ENCODE peak calls at places on chromosomes 3 and 15, in four cellular contexts. One of them, this sample, is unnamed.

GRCh38 chr3:89300519-89300918 is 193.1 kb downstream of the EPHA3 start:
- DNase-seq in neural progenitor cell: no peak
- DNase-seq in mammary epithelial cell: peak
- DNase-seq in GM23338: no peak
- DNase-seq in this sample: peak

GRCh38 chr3:195197764-195198423 is 73.1 kb downstream of the XXYLT1 start:
- DNase-seq in mammary epithelial cell: peak
- DNase-seq in GM23338: no peak
- DNase-seq in neural progenitor cell: no peak
- DNase-seq in this sample: peak

GRCh38 chr3:101676765-101677435 is at the start of gene ZBTB11:
- DNase-seq in GM23338: peak
- DNase-seq in mammary epithelial cell: peak
- DNase-seq in neural progenitor cell: peak
- DNase-seq in this sample: peak

GRCh38 chr3:162134571-162134970 is 638.0 kb downstream of the OTOL1 start:
- DNase-seq in mammary epithelial cell: no peak
- DNase-seq in GM23338: no peak
- DNase-seq in neural progenitor cell: no peak
- DNase-seq in this sample: peak

GRCh38 chr3:150635526-150635925 is 32.4 kb downstream of the SELENOT start:
- DNase-seq in GM23338: peak
- DNase-seq in neural progenitor cell: peak
- DNase-seq in mammary epithelial cell: no peak
- DNase-seq in this sample: no peak

GRCh38 chr3:66572938-66573710 is 72.3 kb upstream of the LRIG1 start:
- DNase-seq in mammary epithelial cell: no peak
- DNase-seq in neural progenitor cell: peak
- DNase-seq in GM23338: peak
- DNase-seq in this sample: no peak

GRCh38 chr15:33089878-33090757 is 104.4 kb downstream of the FMN1 start:
- DNase-seq in GM23338: no peak
- DNase-seq in mammary epithelial cell: peak
- DNase-seq in neural progenitor cell: no peak
- DNase-seq in this sample: peak

GRCh38 chr3:98962189-98962930 is 60.9 kb upstream of the DCBLD2 start:
- DNase-seq in mammary epithelial cell: peak
- DNase-seq in GM23338: no peak
- DNase-seq in neural progenitor cell: no peak
- DNase-seq in this sample: peak

GRCh38 chr3:9820944-9821343 is 10.9 kb downstream of the TTLL3 start:
- DNase-seq in GM23338: peak
- DNase-seq in neural progenitor cell: peak
- DNase-seq in mammary epithelial cell: no peak
- DNase-seq in this sample: peak

GRCh38 chr3:157335677-157336076 is 101.0 kb upstream of the PTX3 start:
- DNase-seq in neural progenitor cell: peak
- DNase-seq in GM23338: peak
- DNase-seq in mammary epithelial cell: no peak
- DNase-seq in this sample: peak

GRCh38 chr3:198022604-198023003 is 62.6 kb downstream of the LMLN start:
- DNase-seq in mammary epithelial cell: no peak
- DNase-seq in neural progenitor cell: no peak
- DNase-seq in GM23338: no peak
- DNase-seq in this sample: no peak

GRCh38 chr3:107796786-107797185 is 274.0 kb downstream of the BBX start:
- DNase-seq in GM23338: no peak
- DNase-seq in mammary epithelial cell: peak
- DNase-seq in neural progenitor cell: no peak
- DNase-seq in this sample: peak

GRCh38 chr3:134898315-134898714 is 103.3 kb downstream of the EPHB1 start:
- DNase-seq in GM23338: no peak
- DNase-seq in mammary epithelial cell: no peak
- DNase-seq in neural progenitor cell: no peak
- DNase-seq in this sample: no peak

GRCh38 chr3:71050521-71051258 is 532.8 kb downstream of the FOXP1 start:
- DNase-seq in GM23338: no peak
- DNase-seq in neural progenitor cell: no peak
- DNase-seq in mammary epithelial cell: peak
- DNase-seq in this sample: peak

GRCh38 chr15:74776851-74777768 is 4.8 kb upstream of the CSK start:
- DNase-seq in mammary epithelial cell: no peak
- DNase-seq in neural progenitor cell: peak
- DNase-seq in GM23338: peak
- DNase-seq in this sample: no peak

GRCh38 chr3:64291345-64291744 is 66.1 kb upstream of the PRICKLE2 start:
- DNase-seq in GM23338: no peak
- DNase-seq in mammary epithelial cell: peak
- DNase-seq in neural progenitor cell: no peak
- DNase-seq in this sample: peak
- H2AFZ ChIP-seq in GM23338: no peak
- H2AFZ ChIP-seq in mammary epithelial cell: peak
- H2AFZ ChIP-seq in neural progenitor cell: no peak
- H2AFZ ChIP-seq in this sample: no peak

DNA sequence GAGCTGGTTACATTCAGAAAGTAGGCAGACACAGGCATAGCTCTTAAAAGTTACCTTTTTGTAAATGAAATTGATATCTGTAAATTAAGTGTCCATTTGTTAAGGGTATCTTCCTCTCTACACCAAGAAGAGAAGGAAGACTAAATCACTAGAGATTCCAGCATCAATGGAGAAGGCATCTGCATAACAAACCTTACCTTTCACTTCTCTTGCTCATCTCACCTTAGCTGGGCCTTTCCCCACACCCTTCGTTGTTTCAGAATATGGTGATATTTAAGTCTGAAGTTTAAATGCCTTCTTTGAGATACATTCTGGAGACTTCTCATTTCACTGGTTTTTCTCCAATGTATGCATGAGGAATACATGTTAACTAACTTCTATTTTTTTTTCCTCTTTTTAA is 54.5 kb upstream of the TGFBR2 start:
- DNase-seq in neural progenitor cell: no peak
- DNase-seq in mammary epithelial cell: no peak
- DNase-seq in GM23338: peak
- DNase-seq in this sample: no peak
- H3K4me2 ChIP-seq in neural progenitor cell: no peak
- H3K4me2 ChIP-seq in mammary epithelial cell: no peak
- H3K4me2 ChIP-seq in GM23338: peak
- H3K4me2 ChIP-seq in this sample: no peak

GRCh38 chr3:32238027-32238815 is at the start of gene CMTM8:
- DNase-seq in neural progenitor cell: peak
- DNase-seq in mammary epithelial cell: peak
- DNase-seq in GM23338: peak
- DNase-seq in this sample: peak
- H2AFZ ChIP-seq in neural progenitor cell: peak
- H2AFZ ChIP-seq in mammary epithelial cell: peak
- H2AFZ ChIP-seq in GM23338: peak
- H2AFZ ChIP-seq in this sample: peak

DNA sequence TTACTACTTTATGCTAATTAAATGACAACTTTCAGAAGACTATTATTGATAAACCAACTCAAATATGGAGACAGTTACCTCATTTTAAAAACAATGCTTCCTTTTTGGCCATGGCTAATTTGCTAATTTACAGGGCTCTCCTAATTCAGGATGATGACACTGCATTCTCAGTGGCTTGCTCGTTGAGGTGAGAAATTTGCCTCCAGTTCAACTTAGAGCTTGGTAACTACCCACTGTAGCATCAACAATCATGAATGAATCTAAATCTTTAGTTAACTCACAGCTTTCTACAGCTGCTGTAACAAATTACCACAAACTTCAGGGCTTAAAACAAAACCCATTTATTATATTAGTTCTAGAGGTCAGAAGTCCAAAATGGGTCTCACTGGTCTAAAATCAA is 14.0 kb downstream of the PBRM1 start:
- DNase-seq in neural progenitor cell: no peak
- DNase-seq in mammary epithelial cell: no peak
- DNase-seq in GM23338: no peak
- DNase-seq in this sample: peak
- H3K4me2 ChIP-seq in neural progenitor cell: no peak
- H3K4me2 ChIP-seq in mammary epithelial cell: peak
- H3K4me2 ChIP-seq in GM23338: no peak
- H3K4me2 ChIP-seq in this sample: peak

GRCh38 chr3:106161236-106161635 is 292.4 kb upstream of the CBLB start:
- DNase-seq in GM23338: peak
- DNase-seq in mammary epithelial cell: no peak
- DNase-seq in neural progenitor cell: no peak
- DNase-seq in this sample: no peak
- H2AFZ ChIP-seq in GM23338: no peak
- H2AFZ ChIP-seq in mammary epithelial cell: peak
- H2AFZ ChIP-seq in neural progenitor cell: no peak
- H2AFZ ChIP-seq in this sample: no peak

DNA sequence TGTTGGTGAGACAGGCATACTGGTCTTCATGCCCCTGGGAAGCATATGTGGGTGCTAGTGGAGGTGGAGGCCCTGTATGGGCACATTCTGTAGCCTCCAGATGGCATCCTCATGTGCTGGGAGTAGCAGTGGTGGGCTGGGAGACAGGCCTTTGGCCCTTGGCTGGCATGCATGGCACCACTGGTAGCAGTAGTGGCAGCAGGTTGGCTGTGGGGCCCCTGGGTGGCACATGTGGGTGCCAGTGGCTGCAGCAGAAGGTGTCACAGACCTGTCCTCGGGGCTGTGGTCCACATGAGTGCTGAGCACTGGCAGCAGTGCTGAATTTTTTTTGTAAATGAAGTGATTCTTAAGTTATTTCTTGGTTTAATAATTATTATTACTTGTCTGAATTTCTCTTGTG is 71.2 kb downstream of the TNFAIP8L3 start:
- DNase-seq in mammary epithelial cell: no peak
- DNase-seq in neural progenitor cell: no peak
- DNase-seq in GM23338: no peak
- DNase-seq in this sample: no peak
- H3K4me2 ChIP-seq in mammary epithelial cell: no peak
- H3K4me2 ChIP-seq in neural progenitor cell: no peak
- H3K4me2 ChIP-seq in GM23338: no peak
- H3K4me2 ChIP-seq in this sample: no peak

DNA sequence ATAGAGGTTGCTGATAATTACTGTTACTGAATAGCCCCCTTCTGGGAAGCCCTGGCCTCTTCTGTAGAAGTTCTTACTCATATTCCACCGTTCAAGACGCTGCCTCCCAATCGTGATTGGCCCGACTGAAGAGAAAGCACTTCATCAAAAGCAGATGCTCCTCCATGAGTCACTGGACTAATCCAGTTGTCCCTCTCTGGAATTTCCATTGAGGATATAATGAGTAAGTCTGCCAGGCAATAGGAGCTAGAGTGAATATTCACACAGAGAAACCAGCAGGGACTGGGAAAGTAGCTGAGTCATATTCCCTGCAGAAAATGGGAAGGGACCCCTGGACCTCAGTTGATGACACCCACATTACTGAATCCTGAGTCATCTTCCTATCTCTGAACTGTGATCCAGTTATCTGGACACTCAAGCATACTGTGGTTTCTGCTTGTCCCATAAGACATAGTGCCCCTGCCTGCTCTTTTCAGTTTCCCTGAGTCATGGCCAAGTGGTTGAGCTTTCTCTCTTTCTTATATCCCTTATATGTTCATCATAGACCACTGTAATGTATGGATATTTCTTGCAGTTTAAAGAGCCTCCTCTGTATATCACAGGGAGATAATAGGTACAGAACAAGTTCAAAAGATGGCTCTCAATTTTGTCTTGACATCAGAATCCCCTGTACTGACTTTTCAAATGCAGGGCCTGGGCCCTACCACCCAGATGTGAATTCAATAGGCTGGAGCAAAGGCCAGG is 151.2 kb upstream of the CDIN1 start:
- DNase-seq in neural progenitor cell: no peak
- DNase-seq in GM23338: no peak
- DNase-seq in mammary epithelial cell: peak
- DNase-seq in this sample: peak
- H2AFZ ChIP-seq in neural progenitor cell: no peak
- H2AFZ ChIP-seq in GM23338: no peak
- H2AFZ ChIP-seq in mammary epithelial cell: peak
- H2AFZ ChIP-seq in this sample: no peak

GRCh38 chr3:146814601-146815315 is 209.6 kb upstream of the PLSCR5 start:
- DNase-seq in GM23338: peak
- DNase-seq in mammary epithelial cell: no peak
- DNase-seq in neural progenitor cell: no peak
- DNase-seq in this sample: peak
- H3K4me2 ChIP-seq in GM23338: no peak
- H3K4me2 ChIP-seq in mammary epithelial cell: no peak
- H3K4me2 ChIP-seq in neural progenitor cell: no peak
- H3K4me2 ChIP-seq in this sample: no peak

GRCh38 chr3:45127130-45127822 is 18.9 kb downstream of the CDCP1 start:
- DNase-seq in neural progenitor cell: no peak
- DNase-seq in GM23338: no peak
- DNase-seq in mammary epithelial cell: peak
- DNase-seq in this sample: no peak
- H2AFZ ChIP-seq in neural progenitor cell: no peak
- H2AFZ ChIP-seq in GM23338: no peak
- H2AFZ ChIP-seq in mammary epithelial cell: no peak
- H2AFZ ChIP-seq in this sample: no peak